ENCODE peak calls at places on chromosomes 7 and 10, in seven cellular contexts. H is GM13976; I is activated effector memory CD4-positive, alpha-beta T cell treated with anti-CD3 and anti-CD28 coated beads, Interleukin-2, amount 50 U/mL, for 16 hours; A is stomach; M is HEK293T; C is HTR-8/SVneo; L is ureter. U is an unnamed sample.

GRCh38 chr7:40836218-40836617 is 701.4 kb downstream of the SUGCT start:
- DNase-seq in H (no peak), I (no peak), A (no peak), M (no peak), C (no peak), L (no peak), U (no peak)

GRCh38 chr10:21962362-21962761 is 41.2 kb downstream of the DNAJC1 start:
- DNase-seq in H (no peak), I (no peak), A (no peak), M (no peak), C (no peak), L (no peak), U (no peak)

GRCh38 chr10:90859321-90859751 is 1.5 kb upstream of the HTR7 start:
- DNase-seq in H (no peak), I (no peak), A (no peak), M (no peak), C (no peak), L (no peak), U (no peak)

GRCh38 chr10:6348091-6348862 is 145.5 kb downstream of the PFKFB3 start:
- DNase-seq in H (peak; percentile 74), I (peak; percentile 92), A (peak; percentile 51), M (no peak), C (no peak), L (no peak), U (no peak)

GRCh38 chr7:140035400-140036223 is 27.1 kb downstream of the PARP12 start:
- DNase-seq in H (no peak), I (no peak), A (no peak), M (no peak), C (no peak), L (no peak), U (no peak)

GRCh38 chr7:94823952-94824351 is 83.4 kb upstream of the PPP1R9A start:
- DNase-seq in H (no peak), I (no peak), A (no peak), M (no peak), C (peak; percentile 3), L (no peak), U (no peak)

GRCh38 chr10:100020883-100021248 is 11.1 kb upstream of the DNMBP start:
- DNase-seq in H (no peak), I (no peak), A (no peak), M (no peak), C (no peak), L (no peak), U (no peak)

GRCh38 chr10:87660484-87661133 is 931 bp downstream of the PAPSS2 start:
- DNase-seq in H (no peak), I (no peak), A (peak; percentile 40), M (peak; percentile 22), C (no peak), L (no peak), U (no peak)

GRCh38 chr10:79579361-79579760 is 19.2 kb upstream of the SFTPA2 start:
- DNase-seq in H (no peak), I (no peak), A (no peak), M (no peak), C (no peak), L (no peak), U (no peak)

GRCh38 chr7:16918288-16918895 is 36.6 kb upstream of the AGR3 start:
- DNase-seq in H (peak; percentile 21), I (no peak), A (peak; percentile 32), M (no peak), C (peak; percentile 25), L (no peak), U (no peak)

GRCh38 chr7:139775829-139776266 is 1.9 kb downstream of the HIPK2 start:
- DNase-seq in H (peak; percentile 69), I (peak; percentile 83), A (peak; percentile 80), M (peak; percentile 72), C (peak; percentile 41), L (peak; percentile 64), U (peak; percentile 6)

GRCh38 chr10:106655606-106656005 is 508.9 kb downstream of the SORCS1 start:
- DNase-seq in H (no peak), I (no peak), A (no peak), M (no peak), C (no peak), L (no peak), U (no peak)

GRCh38 chr10:11579885-11580284 is 31.6 kb downstream of the USP6NL start:
- DNase-seq in H (no peak), I (no peak), A (no peak), M (no peak), C (no peak), L (no peak), U (no peak)

GRCh38 chr10:60123172-60123571 is 216.8 kb upstream of the CCDC6 start:
- DNase-seq in H (no peak), I (no peak), A (no peak), M (no peak), C (no peak), L (no peak), U (no peak)

GRCh38 chr7:114923403-114923713 is 1.5 kb downstream of the MDFIC start:
- DNase-seq in H (no peak), I (no peak), A (no peak), M (no peak), C (peak; percentile 2), L (no peak), U (no peak)

U was measured in T1000.